ENCODE peak calls at places on chromosomes 1 and 21, in six cellular contexts. H is left cardiac atrium, S is RKO, F is pancreas, Z is skeletal muscle cell, U is cardiac fibroblast. K is an unnamed sample.

GRCh38 chr1:36913523-36914060 is 120.7 kb downstream of the GRIK3 start:
- DNase-seq in H (no peak), S (no peak), U (no peak), F (no peak), Z (no peak), K (no peak)

GRCh38 chr21:30102881-30103280 is 63.7 kb downstream of the CLDN17 start:
- DNase-seq in Z (no peak), H (no peak), F (no peak), U (no peak), S (no peak), K (no peak)

GRCh38 chr1:62720946-62721554 is 32.9 kb upstream of the DOCK7 start:
- DNase-seq in S (no peak), F (no peak), H (no peak), U (peak), Z (no peak), K (no peak)

GRCh38 chr1:77671836-77672235 is 10.6 kb downstream of the ZZZ3 start:
- DNase-seq in Z (peak), U (no peak), S (no peak), F (no peak), H (no peak), K (no peak)

GRCh38 chr1:243508303-243508713 is 252.5 kb downstream of the SDCCAG8 start:
- DNase-seq in H (no peak), U (no peak), Z (no peak), F (no peak), S (no peak), K (no peak)

GRCh38 chr1:167076136-167076710 is 14.0 kb downstream of the GPA33 start:
- DNase-seq in F (no peak), S (no peak), Z (no peak), H (no peak), U (no peak), K (no peak)

GRCh38 chr1:225819346-225820192 is 9.6 kb downstream of the EPHX1 start:
- DNase-seq in S (no peak), H (no peak), Z (no peak), F (no peak), U (no peak), K (no peak)

GRCh38 chr1:220884109-220884980 is 5.1 kb downstream of the HLX start:
- DNase-seq in Z (no peak), S (no peak), H (no peak), U (no peak), F (no peak), K (no peak)

GRCh38 chr1:104092698-104093097 is 343.0 kb downstream of the AMY1C start:
- DNase-seq in H (no peak), Z (no peak), S (no peak), F (no peak), U (no peak), K (no peak)

GRCh38 chr1:3674100-3675094 is 22.1 kb downstream of the TP73 start:
- DNase-seq in U (no peak), Z (no peak), S (no peak), H (no peak), F (no peak), K (no peak)

GRCh38 chr21:15616864-15617574 is 112.8 kb upstream of the USP25 start:
- DNase-seq in Z (peak), S (no peak), F (no peak), U (peak), H (no peak), K (no peak)

GRCh38 chr21:15449556-15449955 is 280.2 kb upstream of the USP25 start:
- DNase-seq in U (no peak), Z (no peak), F (no peak), S (no peak), H (no peak), K (no peak)

GRCh38 chr1:114564141-114564540 is 17.3 kb downstream of the BCAS2 start:
- DNase-seq in S (no peak), H (no peak), U (no peak), Z (no peak), F (no peak), K (no peak)

GRCh38 chr1:204151562-204152309 is at the start of gene ETNK2:
- DNase-seq in Z (no peak), F (peak), H (peak), S (no peak), U (peak), K (peak)

GRCh38 chr1:214476229-214476957 is 75.0 kb downstream of the PTPN14 start:
- DNase-seq in U (no peak), H (no peak), S (no peak), F (no peak), Z (no peak), K (peak)

GRCh38 chr1:36864182-36865079 is 169.9 kb downstream of the GRIK3 start:
- DNase-seq in U (no peak), H (no peak), F (no peak), S (no peak), Z (no peak), K (no peak)

GRCh38 chr1:8394456-8395321 is 76.8 kb downstream of the SLC45A1 start:
- DNase-seq in H (no peak), F (no peak), U (peak), S (no peak), Z (peak), K (peak)

GRCh38 chr21:26194326-26194725 is 23.8 kb upstream of the APP start:
- DNase-seq in F (no peak), S (no peak), Z (no peak), H (no peak), U (no peak), K (no peak)

GRCh38 chr1:209692296-209692695 is 12.3 kb upstream of the HSD11B1 start:
- DNase-seq in S (peak), Z (no peak), H (no peak), F (no peak), U (no peak), K (no peak)

GRCh38 chr1:99481391-99481996 is 164.4 kb upstream of the PALMD start:
- DNase-seq in Z (peak), U (peak), S (peak), H (peak), F (no peak), K (peak)

GRCh38 chr1:218498061-218498938 is 153.2 kb downstream of the TGFB2 start:
- DNase-seq in Z (no peak), S (no peak), H (no peak), F (no peak), U (no peak), K (no peak)

GRCh38 chr1:59718989-59719360 is 95.8 kb upstream of the HOOK1 start:
- DNase-seq in S (no peak), H (peak), F (no peak), U (no peak), Z (no peak), K (no peak)

GRCh38 chr1:240484804-240485441 is 127.0 kb downstream of the GREM2 start:
- DNase-seq in U (no peak), F (no peak), Z (no peak), S (no peak), H (no peak), K (no peak)

GRCh38 chr1:2561898-2562895 is 6.0 kb downstream of the TNFRSF14 start:
- DNase-seq in H (no peak), F (peak), Z (no peak), U (no peak), S (no peak), K (no peak)

GRCh38 chr1:60274422-60275419 is 201.2 kb upstream of the C1orf87 start:
- DNase-seq in S (no peak), F (no peak), Z (no peak), U (no peak), H (no peak), K (no peak)

GRCh38 chr1:232457607-232458006 is 172.3 kb downstream of the SIPA1L2 start:
- DNase-seq in Z (no peak), S (no peak), H (no peak), F (no peak), U (no peak), K (no peak)

GRCh38 chr1:214120951-214121350 is 133.2 kb downstream of the PROX1 start:
- DNase-seq in H (no peak), S (no peak), F (no peak), U (no peak), Z (no peak), K (no peak)

GRCh38 chr1:50181027-50181663 is 72.4 kb downstream of the ELAVL4 start:
- DNase-seq in U (no peak), H (no peak), S (peak), F (no peak), Z (no peak), K (no peak)

GRCh38 chr1:41322101-41322661 is 39.1 kb upstream of the FOXO6 start:
- DNase-seq in U (no peak), F (no peak), Z (no peak), H (no peak), S (no peak), K (no peak)

GRCh38 chr1:233629305-233629935 is 15.5 kb downstream of the KCNK1 start:
- DNase-seq in U (no peak), F (no peak), Z (no peak), S (no peak), H (no peak), K (no peak)

K was measured in RWPE1.